ENCODE peak calls at places on chromosomes 16 and 17, in ten cellular contexts. T, S, L, J, M, K, O, I, Z and B are unnamed samples.

GRCh38 chr16:78608305-78608776 is 508.9 kb downstream of the WWOX start:
- DNase-seq in K (no peak), M (peak; percentile 74), O (no peak), T (no peak), I (no peak), S (no peak), L (no peak), Z (no peak), J (no peak), B (no peak)

GRCh38 chr16:2587891-2588565 is 50.2 kb downstream of the PDPK1 start:
- DNase-seq in J (peak; percentile 6), I (no peak), Z (no peak), K (no peak), L (no peak), T (no peak), O (no peak), S (no peak), M (no peak), B (no peak)

GRCh38 chr17:55587608-55588139 is 76.4 kb upstream of the SMIM36 start:
- DNase-seq in I (no peak), J (no peak), Z (no peak), K (no peak), S (no peak), M (no peak), O (no peak), L (no peak), T (no peak), B (peak; percentile 32)

GRCh38 chr17:47906443-47906842 is 10.4 kb downstream of the SP2 start:
- DNase-seq in L (no peak), J (no peak), O (no peak), S (no peak), K (no peak), M (no peak), I (no peak), Z (no peak), T (no peak), B (no peak)

GRCh38 chr17:17303847-17304490 is 796 bp downstream of the NT5M start:
- DNase-seq in M (no peak), J (no peak), K (no peak), O (no peak), I (no peak), Z (no peak), T (no peak), S (no peak), L (no peak), B (no peak)

GRCh38 chr17:52145496-52145895 is 13.0 kb downstream of the CA10 start:
- DNase-seq in T (no peak), J (no peak), O (no peak), S (no peak), Z (no peak), K (no peak), M (no peak), L (no peak), I (no peak), B (no peak)

GRCh38 chr17:34665803-34666763 is 86.7 kb downstream of the TMEM132E start:
- DNase-seq in S (no peak), M (peak; percentile 22), L (peak; percentile 43), I (no peak), Z (no peak), K (no peak), J (no peak), O (no peak), T (peak; percentile 66), B (no peak)

GRCh38 chr17:57946798-57947358 is 8.3 kb downstream of the CUEDC1 start:
- DNase-seq in I (no peak), O (peak; percentile 75), M (no peak), J (no peak), K (peak; percentile 25), L (no peak), S (peak; percentile 37), T (no peak), Z (no peak), B (peak; percentile 79)

GRCh38 chr17:31497431-31497830 is 106.0 kb downstream of the RAB11FIP4 start:
- DNase-seq in T (no peak), O (no peak), K (no peak), I (no peak), J (no peak), Z (no peak), M (no peak), L (no peak), S (no peak), B (no peak)

GRCh38 chr17:73956169-73956568 is 247.3 kb upstream of the RPL38 start:
- DNase-seq in O (no peak), J (no peak), L (no peak), M (no peak), Z (no peak), S (no peak), I (no peak), K (no peak), T (no peak), B (no peak)

GRCh38 chr17:45385331-45385997 is 47.2 kb downstream of the ARHGAP27 start:
- DNase-seq in J (peak; percentile 91), I (peak; percentile 89), S (peak; percentile 62), O (peak; percentile 92), L (peak; percentile 92), M (peak; percentile 93), T (peak; percentile 69), K (peak; percentile 80), Z (peak; percentile 77), B (peak; percentile 71)

GRCh38 chr16:81517630-81518438 is 73.2 kb downstream of the CMIP start:
- DNase-seq in L (no peak), S (no peak), T (no peak), Z (no peak), M (no peak), O (no peak), K (no peak), J (no peak), I (no peak), B (peak; percentile 50)

GRCh38 chr17:1391577-1391976 is 8.4 kb downstream of the YWHAE start:
- DNase-seq in M (no peak), I (no peak), T (no peak), K (no peak), Z (no peak), J (no peak), L (no peak), S (no peak), O (no peak), B (no peak)

GRCh38 chr16:58885528-58886170 is 151.5 kb upstream of the GOT2 start:
- DNase-seq in K (no peak), Z (no peak), S (no peak), L (no peak), J (no peak), O (no peak), M (no peak), I (no peak), T (no peak), B (no peak)

GRCh38 chr17:8226536-8227237 is 16.3 kb upstream of the AURKB start:
- DNase-seq in T (no peak), K (peak; percentile 21), Z (no peak), I (no peak), S (peak; percentile 70), M (peak; percentile 80), L (peak; percentile 66), J (peak; percentile 69), O (peak; percentile 72), B (peak; percentile 81)

GRCh38 chr16:71846443-71846842 is 667 bp downstream of the ATXN1L start:
- DNase-seq in Z (no peak), M (peak; percentile 16), I (no peak), L (no peak), O (peak; percentile 47), K (no peak), J (no peak), S (no peak), T (no peak), B (no peak)